ENCODE peak calls at places on chromosomes 13 and 19, in five cellular contexts. One of them, this sample, is unnamed.

GRCh38 chr13:43087960-43088580 is 64.7 kb downstream of the DNAJC15 start:
- DNase-seq in GM12865: no peak
- DNase-seq in HFF-Myc: no peak
- DNase-seq in heart right ventricle: no peak
- DNase-seq in fibroblast of mammary gland: peak
- DNase-seq in this sample: peak

GRCh38 chr13:84136582-84136981 is 254.3 kb upstream of the SLITRK1 start:
- DNase-seq in fibroblast of mammary gland: no peak
- DNase-seq in HFF-Myc: no peak
- DNase-seq in GM12865: no peak
- DNase-seq in heart right ventricle: no peak
- DNase-seq in this sample: no peak

GRCh38 chr13:112182831-112183543 is 116.0 kb downstream of the SOX1 start:
- DNase-seq in GM12865: no peak
- DNase-seq in heart right ventricle: no peak
- DNase-seq in HFF-Myc: no peak
- DNase-seq in fibroblast of mammary gland: no peak
- DNase-seq in this sample: no peak

GRCh38 chr13:30496147-30496546 is 30.4 kb upstream of the HMGB1 start:
- DNase-seq in fibroblast of mammary gland: no peak
- DNase-seq in GM12865: no peak
- DNase-seq in HFF-Myc: no peak
- DNase-seq in heart right ventricle: no peak
- DNase-seq in this sample: no peak

GRCh38 chr13:110637747-110638146 is 22.4 kb downstream of the NAXD start:
- DNase-seq in GM12865: no peak
- DNase-seq in fibroblast of mammary gland: no peak
- DNase-seq in HFF-Myc: no peak
- DNase-seq in heart right ventricle: no peak
- DNase-seq in this sample: no peak

GRCh38 chr13:30353601-30354000 is 46.2 kb upstream of the KATNAL1 start:
- DNase-seq in GM12865: no peak
- DNase-seq in heart right ventricle: no peak
- DNase-seq in fibroblast of mammary gland: no peak
- DNase-seq in HFF-Myc: no peak
- DNase-seq in this sample: no peak

GRCh38 chr19:5954293-5954692 is 23.6 kb downstream of the RANBP3 start:
- DNase-seq in HFF-Myc: no peak
- DNase-seq in heart right ventricle: no peak
- DNase-seq in fibroblast of mammary gland: no peak
- DNase-seq in GM12865: no peak
- DNase-seq in this sample: no peak

GRCh38 chr13:42649761-42650289 is 75.9 kb downstream of the TNFSF11 start:
- DNase-seq in HFF-Myc: no peak
- DNase-seq in heart right ventricle: no peak
- DNase-seq in fibroblast of mammary gland: peak
- DNase-seq in GM12865: no peak
- DNase-seq in this sample: no peak

GRCh38 chr13:65638572-65639168 is 1591.5 kb downstream of the PCDH9 start:
- DNase-seq in fibroblast of mammary gland: peak
- DNase-seq in HFF-Myc: peak
- DNase-seq in heart right ventricle: no peak
- DNase-seq in GM12865: peak
- DNase-seq in this sample: peak

DNA sequence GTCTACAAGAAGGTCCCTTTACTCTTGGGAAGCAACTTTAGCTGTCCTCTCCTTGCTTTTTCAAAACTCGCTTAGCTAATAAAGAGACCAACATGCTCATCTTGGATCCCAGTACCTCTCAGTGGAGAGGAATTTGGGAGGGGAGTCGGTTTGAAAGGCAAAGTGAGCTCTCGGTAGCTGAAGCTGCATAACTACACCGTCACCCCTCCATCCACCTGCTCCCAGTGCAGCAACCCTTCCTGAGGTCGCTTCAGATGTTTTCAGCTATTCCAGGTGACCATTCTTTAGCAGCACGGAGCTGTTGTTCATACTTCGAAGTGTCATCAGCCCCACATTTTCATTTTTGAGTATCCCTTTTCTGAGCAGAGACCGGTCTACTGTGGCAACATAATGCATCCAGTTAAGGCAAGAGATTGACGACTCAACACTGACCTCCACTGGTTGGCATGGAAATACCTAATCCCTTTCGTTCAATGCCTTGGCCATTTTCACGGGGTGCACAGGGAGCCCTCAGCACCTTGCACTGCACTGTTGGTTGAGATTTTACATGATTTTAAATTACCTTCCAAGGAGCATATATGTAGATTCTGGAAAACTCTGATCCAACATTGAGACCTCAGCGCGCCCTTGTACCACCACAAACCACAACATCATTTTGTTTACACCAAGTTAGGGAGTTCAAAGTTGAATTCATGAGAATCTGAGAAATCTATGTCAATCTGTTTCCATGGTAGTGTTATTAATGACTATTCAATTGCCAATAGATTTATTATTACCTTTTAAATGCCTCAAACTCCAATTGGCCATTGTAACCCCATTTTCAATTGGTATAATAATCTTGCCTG is 42.2 kb downstream of the DLEU7 start:
- DNase-seq in heart right ventricle: peak
- DNase-seq in fibroblast of mammary gland: peak
- DNase-seq in HFF-Myc: peak
- DNase-seq in GM12865: peak
- DNase-seq in this sample: peak
- H3K4me3 ChIP-seq in heart right ventricle: no peak
- H3K4me3 ChIP-seq in fibroblast of mammary gland: no peak
- H3K4me3 ChIP-seq in HFF-Myc: no peak
- H3K4me3 ChIP-seq in GM12865: no peak
- H3K4me3 ChIP-seq in this sample: no peak

DNA sequence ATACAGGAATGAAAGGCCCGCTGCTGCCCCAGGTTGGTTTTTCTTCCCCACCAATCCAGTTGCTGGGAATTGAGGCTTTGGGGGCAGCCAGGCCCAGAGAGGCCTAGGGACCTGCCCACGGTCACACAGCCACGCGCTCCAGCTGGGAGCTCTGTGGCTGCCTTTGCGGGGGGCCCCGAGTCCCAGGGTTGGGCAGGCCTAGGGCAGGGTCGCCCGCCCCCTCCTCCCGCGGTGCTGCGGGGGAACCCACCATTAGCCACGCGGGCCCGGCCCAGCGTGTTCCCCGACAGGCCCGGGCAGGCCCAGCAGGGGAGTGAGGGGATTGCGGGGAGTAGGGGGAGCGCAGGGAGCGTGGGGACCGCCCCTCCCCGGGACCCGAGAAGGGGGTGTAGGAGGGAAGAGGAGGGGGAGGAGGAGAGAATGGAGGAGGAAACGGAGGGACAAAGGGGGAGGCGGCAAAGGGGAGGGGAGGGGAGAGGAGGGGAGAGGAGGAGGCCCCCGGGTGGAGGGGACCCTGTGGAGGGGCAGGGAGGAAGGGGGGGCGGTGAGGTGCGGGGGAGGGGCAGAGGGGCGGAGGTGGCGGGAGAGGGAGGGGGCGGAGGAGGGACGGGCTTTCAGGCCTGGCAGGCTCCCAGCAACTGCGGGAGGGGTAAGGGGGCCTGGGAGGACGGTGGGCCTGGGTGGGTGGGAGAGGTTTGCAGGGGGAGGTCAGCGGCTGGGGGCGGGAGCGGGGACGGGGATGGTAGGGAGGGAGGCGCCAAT is 12.9 kb upstream of the TLE2 start:
- DNase-seq in heart right ventricle: no peak
- DNase-seq in HFF-Myc: no peak
- DNase-seq in GM12865: no peak
- DNase-seq in fibroblast of mammary gland: no peak
- DNase-seq in this sample: no peak
- H3K4me3 ChIP-seq in heart right ventricle: no peak
- H3K4me3 ChIP-seq in HFF-Myc: no peak
- H3K4me3 ChIP-seq in GM12865: no peak
- H3K4me3 ChIP-seq in fibroblast of mammary gland: no peak
- H3K4me3 ChIP-seq in this sample: no peak

DNA sequence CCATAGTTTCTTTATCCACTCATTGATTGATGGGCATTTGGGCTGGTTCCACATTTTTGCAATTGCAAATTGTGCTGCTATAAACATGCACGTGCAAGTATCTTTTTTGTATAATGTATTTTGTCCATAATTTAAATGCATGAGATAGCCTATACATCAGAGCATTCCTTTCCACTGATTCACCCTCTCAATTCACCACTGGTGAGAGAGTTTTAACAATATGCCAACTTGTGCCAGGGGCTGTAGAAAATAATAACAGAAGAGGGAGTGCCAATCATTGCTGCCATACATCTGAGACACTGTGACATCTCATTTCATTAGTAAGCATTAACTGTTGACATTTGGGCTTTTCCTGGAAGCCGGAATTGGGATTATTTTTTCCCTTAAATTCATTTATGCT is 125.1 kb downstream of the RAP2A start:
- DNase-seq in fibroblast of mammary gland: no peak
- DNase-seq in HFF-Myc: no peak
- DNase-seq in heart right ventricle: no peak
- DNase-seq in GM12865: no peak
- DNase-seq in this sample: no peak
- H3K4me3 ChIP-seq in fibroblast of mammary gland: no peak
- H3K4me3 ChIP-seq in HFF-Myc: no peak
- H3K4me3 ChIP-seq in heart right ventricle: no peak
- H3K4me3 ChIP-seq in GM12865: no peak
- H3K4me3 ChIP-seq in this sample: no peak

GRCh38 chr19:23971598-23971997 is 56.9 kb downstream of the ZNF726 start:
- DNase-seq in HFF-Myc: no peak
- DNase-seq in fibroblast of mammary gland: no peak
- DNase-seq in heart right ventricle: no peak
- DNase-seq in GM12865: no peak
- DNase-seq in this sample: no peak
- H3K4me3 ChIP-seq in HFF-Myc: no peak
- H3K4me3 ChIP-seq in fibroblast of mammary gland: no peak
- H3K4me3 ChIP-seq in heart right ventricle: no peak
- H3K4me3 ChIP-seq in GM12865: no peak
- H3K4me3 ChIP-seq in this sample: no peak

GRCh38 chr19:3027292-3027691 is 1.8 kb downstream of the TLE2 start:
- DNase-seq in heart right ventricle: no peak
- DNase-seq in fibroblast of mammary gland: no peak
- DNase-seq in HFF-Myc: no peak
- DNase-seq in GM12865: no peak
- DNase-seq in this sample: no peak

GRCh38 chr19:3024870-3025515 is 4.1 kb downstream of the TLE2 start:
- DNase-seq in GM12865: no peak
- DNase-seq in fibroblast of mammary gland: no peak
- DNase-seq in HFF-Myc: no peak
- DNase-seq in heart right ventricle: no peak
- DNase-seq in this sample: no peak

GRCh38 chr19:3026768-3027167 is 2.3 kb downstream of the TLE2 start:
- DNase-seq in heart right ventricle: no peak
- DNase-seq in HFF-Myc: no peak
- DNase-seq in GM12865: no peak
- DNase-seq in fibroblast of mammary gland: no peak
- DNase-seq in this sample: no peak

GRCh38 chr19:3024509-3024869 is 4.6 kb downstream of the TLE2 start:
- DNase-seq in HFF-Myc: no peak
- DNase-seq in GM12865: no peak
- DNase-seq in heart right ventricle: no peak
- DNase-seq in fibroblast of mammary gland: no peak
- DNase-seq in this sample: no peak

GRCh38 chr19:3025516-3025890 is 3.6 kb downstream of the TLE2 start:
- DNase-seq in GM12865: no peak
- DNase-seq in fibroblast of mammary gland: no peak
- DNase-seq in heart right ventricle: no peak
- DNase-seq in HFF-Myc: no peak
- DNase-seq in this sample: no peak
- H3K4me3 ChIP-seq in GM12865: no peak
- H3K4me3 ChIP-seq in fibroblast of mammary gland: no peak
- H3K4me3 ChIP-seq in heart right ventricle: no peak
- H3K4me3 ChIP-seq in HFF-Myc: no peak
- H3K4me3 ChIP-seq in this sample: no peak

GRCh38 chr19:49669511-49669910 is 3.8 kb downstream of the BCL2L12 start:
- DNase-seq in HFF-Myc: no peak
- DNase-seq in heart right ventricle: no peak
- DNase-seq in fibroblast of mammary gland: peak
- DNase-seq in GM12865: no peak
- DNase-seq in this sample: no peak

GRCh38 chr19:49676136-49676689 is 858 bp upstream of the PRMT1 start:
- DNase-seq in GM12865: peak
- DNase-seq in heart right ventricle: peak
- DNase-seq in fibroblast of mammary gland: peak
- DNase-seq in HFF-Myc: peak
- DNase-seq in this sample: peak

GRCh38 chr19:49667473-49667872 is 1.7 kb downstream of the BCL2L12 start:
- DNase-seq in heart right ventricle: no peak
- DNase-seq in fibroblast of mammary gland: no peak
- DNase-seq in HFF-Myc: no peak
- DNase-seq in GM12865: no peak
- DNase-seq in this sample: no peak

GRCh38 chr19:49676690-49677231 is 310 bp upstream of the PRMT1 start:
- DNase-seq in GM12865: peak
- DNase-seq in HFF-Myc: peak
- DNase-seq in heart right ventricle: peak
- DNase-seq in fibroblast of mammary gland: peak
- DNase-seq in this sample: peak

GRCh38 chr19:49672131-49672919 is 4.7 kb upstream of the PRMT1 start:
- DNase-seq in heart right ventricle: peak
- DNase-seq in HFF-Myc: no peak
- DNase-seq in fibroblast of mammary gland: peak
- DNase-seq in GM12865: peak
- DNase-seq in this sample: no peak
- H3K4me3 ChIP-seq in heart right ventricle: peak
- H3K4me3 ChIP-seq in HFF-Myc: no peak
- H3K4me3 ChIP-seq in fibroblast of mammary gland: no peak
- H3K4me3 ChIP-seq in GM12865: no peak
- H3K4me3 ChIP-seq in this sample: no peak

GRCh38 chr19:58213075-58213369 is 15.7 kb upstream of the ZNF544 start:
- DNase-seq in HFF-Myc: no peak
- DNase-seq in fibroblast of mammary gland: no peak
- DNase-seq in GM12865: no peak
- DNase-seq in heart right ventricle: no peak
- DNase-seq in this sample: no peak
- H3K4me3 ChIP-seq in HFF-Myc: no peak
- H3K4me3 ChIP-seq in fibroblast of mammary gland: no peak
- H3K4me3 ChIP-seq in GM12865: no peak
- H3K4me3 ChIP-seq in heart right ventricle: no peak
- H3K4me3 ChIP-seq in this sample: no peak

GRCh38 chr19:50658438-50659317 is 9.4 kb downstream of the C19orf81 start:
- DNase-seq in GM12865: no peak
- DNase-seq in heart right ventricle: peak
- DNase-seq in fibroblast of mammary gland: peak
- DNase-seq in HFF-Myc: no peak
- DNase-seq in this sample: peak
- H3K4me3 ChIP-seq in GM12865: no peak
- H3K4me3 ChIP-seq in heart right ventricle: peak
- H3K4me3 ChIP-seq in fibroblast of mammary gland: peak
- H3K4me3 ChIP-seq in HFF-Myc: peak
- H3K4me3 ChIP-seq in this sample: peak

GRCh38 chr13:88303157-88303556 is 632.0 kb downstream of the SLITRK5 start:
- DNase-seq in heart right ventricle: no peak
- DNase-seq in HFF-Myc: no peak
- DNase-seq in fibroblast of mammary gland: no peak
- DNase-seq in GM12865: no peak
- DNase-seq in this sample: no peak

GRCh38 chr13:88303605-88304004 is 632.4 kb downstream of the SLITRK5 start:
- DNase-seq in GM12865: no peak
- DNase-seq in heart right ventricle: no peak
- DNase-seq in HFF-Myc: no peak
- DNase-seq in fibroblast of mammary gland: no peak
- DNase-seq in this sample: no peak
- H3K4me3 ChIP-seq in GM12865: no peak
- H3K4me3 ChIP-seq in heart right ventricle: no peak
- H3K4me3 ChIP-seq in HFF-Myc: no peak
- H3K4me3 ChIP-seq in fibroblast of mammary gland: no peak
- H3K4me3 ChIP-seq in this sample: no peak